ENCODE peak calls at places on chromosomes 1 and 21, in nine cellular contexts. One of them, this sample, is unnamed.

GRCh38 chr21:31974454-31974985 is 101.7 kb downstream of the HUNK start:
- DNase-seq in hypothalamus: no peak
- DNase-seq in K562: no peak
- DNase-seq in HuH-7.5: no peak
- DNase-seq in LoVo: no peak
- DNase-seq in neuronal stem cell: no peak
- DNase-seq in omental fat pad: no peak
- DNase-seq in psoas muscle: no peak
- DNase-seq in HEK293T: no peak
- DNase-seq in this sample: no peak

GRCh38 chr1:44377925-44378784 is 23.1 kb upstream of the ERI3 start:
- DNase-seq in hypothalamus: no peak
- DNase-seq in K562: peak; percentile 60
- DNase-seq in HuH-7.5: peak; percentile 35
- DNase-seq in LoVo: peak; percentile 47
- DNase-seq in neuronal stem cell: peak; percentile 51
- DNase-seq in omental fat pad: no peak
- DNase-seq in psoas muscle: no peak
- DNase-seq in HEK293T: peak; percentile 76
- DNase-seq in this sample: peak; percentile 16

GRCh38 chr1:20216574-20216973 is 30.3 kb upstream of the PLA2G2C start:
- DNase-seq in hypothalamus: no peak
- DNase-seq in K562: peak; percentile 51
- DNase-seq in HuH-7.5: peak; percentile 22
- DNase-seq in LoVo: no peak
- DNase-seq in neuronal stem cell: no peak
- DNase-seq in omental fat pad: no peak
- DNase-seq in psoas muscle: no peak
- DNase-seq in HEK293T: peak; percentile 35
- DNase-seq in this sample: peak; percentile 43

GRCh38 chr1:67582625-67583461 is 102.2 kb upstream of the GADD45A start:
- DNase-seq in hypothalamus: no peak
- DNase-seq in K562: no peak
- DNase-seq in HuH-7.5: no peak
- DNase-seq in LoVo: no peak
- DNase-seq in neuronal stem cell: no peak
- DNase-seq in omental fat pad: no peak
- DNase-seq in psoas muscle: no peak
- DNase-seq in HEK293T: no peak
- DNase-seq in this sample: no peak

GRCh38 chr1:14552246-14552970 is 46.1 kb upstream of the KAZN start:
- DNase-seq in hypothalamus: no peak
- DNase-seq in K562: no peak
- DNase-seq in HuH-7.5: no peak
- DNase-seq in LoVo: no peak
- DNase-seq in neuronal stem cell: no peak
- DNase-seq in omental fat pad: no peak
- DNase-seq in psoas muscle: no peak
- DNase-seq in HEK293T: no peak
- DNase-seq in this sample: no peak

GRCh38 chr1:50257940-50258339 is 149.2 kb downstream of the ELAVL4 start:
- DNase-seq in hypothalamus: no peak
- DNase-seq in K562: no peak
- DNase-seq in HuH-7.5: no peak
- DNase-seq in LoVo: no peak
- DNase-seq in neuronal stem cell: no peak
- DNase-seq in omental fat pad: no peak
- DNase-seq in psoas muscle: no peak
- DNase-seq in HEK293T: no peak
- DNase-seq in this sample: no peak

GRCh38 chr1:87213126-87213496 is 115.6 kb upstream of the LMO4 start:
- DNase-seq in hypothalamus: no peak
- DNase-seq in K562: no peak
- DNase-seq in HuH-7.5: no peak
- DNase-seq in LoVo: no peak
- DNase-seq in neuronal stem cell: no peak
- DNase-seq in omental fat pad: no peak
- DNase-seq in psoas muscle: no peak
- DNase-seq in HEK293T: no peak
- DNase-seq in this sample: no peak

GRCh38 chr1:34060901-34061415 is 104.1 kb downstream of the CSMD2 start:
- DNase-seq in hypothalamus: no peak
- DNase-seq in K562: no peak
- DNase-seq in HuH-7.5: no peak
- DNase-seq in LoVo: no peak
- DNase-seq in neuronal stem cell: no peak
- DNase-seq in omental fat pad: no peak
- DNase-seq in psoas muscle: peak; percentile 71
- DNase-seq in HEK293T: no peak
- DNase-seq in this sample: no peak

GRCh38 chr1:21909787-21910503 is 27.2 kb downstream of the HSPG2 start:
- DNase-seq in hypothalamus: no peak
- DNase-seq in K562: no peak
- DNase-seq in HuH-7.5: no peak
- DNase-seq in LoVo: no peak
- DNase-seq in neuronal stem cell: peak; percentile 47
- DNase-seq in omental fat pad: no peak
- DNase-seq in psoas muscle: peak; percentile 75
- DNase-seq in HEK293T: no peak
- DNase-seq in this sample: no peak

GRCh38 chr1:159228554-159228953 is 23.9 kb downstream of the ACKR1 start:
- DNase-seq in hypothalamus: no peak
- DNase-seq in K562: no peak
- DNase-seq in HuH-7.5: no peak
- DNase-seq in LoVo: no peak
- DNase-seq in neuronal stem cell: no peak
- DNase-seq in omental fat pad: no peak
- DNase-seq in psoas muscle: no peak
- DNase-seq in HEK293T: no peak
- DNase-seq in this sample: no peak

GRCh38 chr1:74689800-74690696 is 16.5 kb upstream of the ERICH3 start:
- DNase-seq in hypothalamus: no peak
- DNase-seq in K562: peak; percentile 17
- DNase-seq in HuH-7.5: no peak
- DNase-seq in LoVo: peak; percentile 66
- DNase-seq in neuronal stem cell: peak; percentile 78
- DNase-seq in omental fat pad: no peak
- DNase-seq in psoas muscle: no peak
- DNase-seq in HEK293T: peak; percentile 57
- DNase-seq in this sample: no peak